ENCODE peak calls at places on chromosomes 5 and 9, in four cellular contexts. B is adrenal gland, S is HL-60, W is vagina. Q is an unnamed sample.

GRCh38 chr9:20838218-20838617 is 154.2 kb downstream of the FOCAD start:
- DNase-seq in W (no peak), B (no peak), S (no peak), Q (no peak)

GRCh38 chr5:88761269-88761880 is 121.6 kb downstream of the MEF2C start:
- DNase-seq in B (no peak), W (no peak), S (no peak), Q (no peak)

GRCh38 chr5:113181409-113181808 is 204.8 kb downstream of the DCP2 start:
- DNase-seq in S (no peak), W (no peak), B (no peak), Q (no peak)

GRCh38 chr5:126883801-126884200 is 106.9 kb downstream of the LMNB1 start:
- DNase-seq in S (no peak), B (no peak), W (no peak), Q (no peak)

GRCh38 chr9:89710689-89711088 is 105.9 kb downstream of the GADD45G start:
- DNase-seq in S (no peak), W (no peak), B (no peak), Q (no peak)

GRCh38 chr5:139342423-139342723 is 719 bp downstream of the PAIP2 start:
- DNase-seq in B (no peak), S (no peak), W (no peak), Q (no peak)

GRCh38 chr9:61673664-61674381 is 484.0 kb downstream of the SPATA31A7 start:
- DNase-seq in B (no peak), S (no peak), W (peak; percentile 40), Q (no peak)

GRCh38 chr5:100840364-100840763 is 62.7 kb downstream of the ST8SIA4 start:
- DNase-seq in W (no peak), B (no peak), S (peak; percentile 40), Q (no peak)

GRCh38 chr5:17185349-17185748 is 32.1 kb upstream of the BASP1 start:
- DNase-seq in W (no peak), S (no peak), B (no peak), Q (no peak)

GRCh38 chr9:132160802-132161742 is 786 bp upstream of the NTNG2 start:
- DNase-seq in S (peak; percentile 94), B (peak; percentile 38), W (no peak), Q (no peak)

GRCh38 chr5:97096096-97096648 is 46.2 kb downstream of the LIX1 start:
- DNase-seq in W (no peak), S (no peak), B (no peak), Q (no peak)

GRCh38 chr9:38713426-38713825 is 6.5 kb downstream of the FAM240B start:
- DNase-seq in S (no peak), B (peak; percentile 51), W (no peak), Q (no peak)

GRCh38 chr5:45491368-45491767 is 204.8 kb downstream of the HCN1 start:
- DNase-seq in B (no peak), W (no peak), S (no peak), Q (no peak)

GRCh38 chr9:87148391-87149237 is 201.3 kb upstream of the GAS1 start:
- DNase-seq in S (no peak), W (no peak), B (peak; percentile 47), Q (no peak)

GRCh38 chr5:73443725-73444498 is 4.7 kb downstream of the FOXD1 start:
- DNase-seq in S (no peak), W (no peak), B (no peak), Q (no peak)

GRCh38 chr5:138111937-138112336 is 27.3 kb downstream of the NME5 start:
- DNase-seq in S (no peak), W (no peak), B (no peak), Q (no peak)

GRCh38 chr9:78029601-78030552 is 1.7 kb downstream of the GNAQ start:
- DNase-seq in W (no peak), S (peak; percentile 55), B (no peak), Q (no peak)

GRCh38 chr5:172044631-172045314 is 38.3 kb upstream of the FBXW11 start:
- DNase-seq in B (no peak), W (no peak), S (no peak), Q (no peak)

GRCh38 chr9:126419475-126419874 is 92.8 kb downstream of the MVB12B start:
- DNase-seq in B (no peak), S (no peak), W (no peak), Q (no peak)

GRCh38 chr9:37620386-37620785 is 28.0 kb upstream of the TOMM5 start:
- DNase-seq in B (no peak), W (no peak), S (no peak), Q (no peak)

GRCh38 chr5:10301842-10302610 is 5.7 kb downstream of the CMBL start:
- DNase-seq in B (peak; percentile 92), S (no peak), W (no peak), Q (no peak)

GRCh38 chr9:128143409-128144238 is 5.6 kb upstream of the LCN2 start:
- DNase-seq in S (no peak), W (no peak), B (no peak), Q (no peak)
- TF ChIP-seq CTCF in S (no peak), W (no peak), B (no peak), Q (no peak)

DNA sequence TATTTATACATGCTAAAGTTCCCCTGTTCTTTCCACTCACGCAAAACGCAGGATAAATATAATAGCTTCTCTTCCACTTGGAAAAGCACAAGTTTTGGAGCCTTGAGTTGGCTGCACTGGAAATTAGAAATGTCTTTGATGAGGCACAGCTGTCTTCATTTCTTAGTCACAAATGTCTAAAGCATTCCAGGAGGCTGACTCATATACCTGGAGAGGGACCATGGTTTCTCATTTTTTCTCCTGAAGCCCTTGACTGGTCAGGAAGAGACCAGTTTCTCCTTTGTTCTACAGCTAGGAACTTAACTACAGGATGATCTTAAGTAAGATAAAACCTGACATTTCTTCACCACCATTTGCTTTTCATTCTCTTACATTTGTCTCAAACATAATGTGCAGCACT is 16.2 kb downstream of the MTX3 start:
- DNase-seq in W (no peak), S (no peak), B (no peak), Q (no peak)
- H3K27ac ChIP-seq in W (no peak overlapping the region), S (no peak overlapping the region), B (no peak overlapping the region), Q (no peak overlapping the region)

GRCh38 chr5:68452286-68452685 is 236.7 kb downstream of the PIK3R1 start:
- DNase-seq in B (no peak), W (no peak), S (no peak), Q (no peak)
- H3K4me3 ChIP-seq in B (no peak overlapping the region), W (no peak overlapping the region), S (no peak overlapping the region), Q (no peak overlapping the region)

GRCh38 chr5:176619203-176619568 is 9.2 kb upstream of the GPRIN1 start:
- DNase-seq in W (no peak), B (peak; percentile 86), S (no peak), Q (no peak)
- TF ChIP-seq CTCF in W (no peak), B (peak; percentile 26), S (no peak), Q (no peak)

DNA sequence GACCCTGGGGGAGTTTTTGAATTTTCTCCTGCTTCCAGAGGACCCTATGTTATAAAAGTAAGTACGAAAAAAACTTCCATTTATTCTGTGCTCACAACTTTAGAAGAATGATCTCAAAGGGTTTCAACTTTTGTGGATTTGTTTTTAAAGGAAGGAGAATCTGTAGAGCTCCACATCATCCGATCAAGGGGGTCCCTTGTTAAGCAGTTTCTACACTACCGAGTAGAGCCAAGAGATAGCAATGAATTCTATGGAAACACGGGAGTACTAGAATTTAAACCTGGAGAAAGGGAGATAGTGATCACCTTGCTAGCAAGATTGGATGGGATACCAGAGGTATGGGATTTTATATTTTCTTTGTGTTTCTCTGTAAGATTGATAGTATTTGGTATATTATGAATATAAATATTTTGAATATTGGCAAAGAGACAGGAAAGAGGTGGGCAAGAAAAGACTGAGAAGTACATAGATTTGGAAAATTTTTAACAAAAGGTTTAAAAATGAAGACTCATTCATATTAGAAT is 84.2 kb downstream of the ADGRV1 start:
- DNase-seq in S (no peak), W (no peak), B (no peak), Q (no peak)
- H3K27ac ChIP-seq in S (no peak overlapping the region), W (no peak overlapping the region), B (no peak overlapping the region), Q (no peak overlapping the region)

DNA sequence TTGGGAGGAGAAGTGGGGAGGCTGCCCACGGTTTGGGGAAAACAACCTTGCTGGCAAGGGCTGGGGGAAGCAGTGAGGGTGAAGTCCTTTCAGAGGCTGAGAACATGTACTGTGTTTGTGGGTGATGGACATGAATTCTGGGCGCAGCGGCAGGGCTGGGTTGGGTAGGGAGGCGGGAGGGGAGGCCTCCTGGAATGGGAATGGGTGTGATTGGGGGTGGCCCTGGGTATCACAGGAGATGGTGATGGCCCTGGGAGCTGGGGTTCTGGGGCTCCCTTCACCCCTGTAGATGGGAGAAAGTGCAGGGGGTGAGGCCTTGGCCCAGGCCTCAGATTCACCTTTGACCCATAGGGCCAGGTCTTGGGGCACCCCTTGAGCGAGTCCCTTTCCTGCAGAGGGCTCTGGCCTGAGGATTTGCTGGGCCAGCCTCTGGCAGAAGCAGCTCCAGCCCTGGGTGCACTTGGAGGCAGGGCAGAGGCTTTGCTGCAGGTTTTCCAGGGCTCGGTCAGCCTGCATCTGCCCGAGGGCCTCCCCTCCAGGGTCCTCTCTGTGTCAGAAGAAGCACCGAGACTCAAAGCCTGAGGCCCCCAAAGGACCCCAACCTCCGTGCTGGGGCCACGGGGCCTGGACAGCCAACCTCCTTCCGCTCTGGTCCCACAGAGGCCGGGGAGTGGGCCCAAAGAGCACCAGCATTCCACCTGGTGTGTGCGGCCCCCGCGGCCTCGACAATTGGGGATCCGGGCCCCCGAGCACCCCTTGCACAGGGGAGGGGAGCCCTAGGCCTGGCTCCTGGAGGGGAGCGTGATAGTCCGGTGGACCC is 1.4 kb upstream of the TOR4A start:
- DNase-seq in W (no peak), S (no peak), B (peak; percentile 17), Q (no peak)
- H3K4me3 ChIP-seq in W (peak overlapping the region; percentile 46), S (no peak overlapping the region), B (no peak overlapping the region), Q (no peak overlapping the region)

Q was measured in Panc1.